ENCODE peak calls at places on chromosome 12, in eight cellular contexts. E is fibroblast of mammary gland; U is natural killer cell treated with Interleukin-12 subunit alpha and Interleukin-12 subunit beta and Interleukin-15 and Interleukin-18, amount 100 ng/mL, for 72 hours; G is stimulated activated naive CD8-positive, alpha-beta T cell treated with anti-CD3 and anti-CD28 coated beads, Interleukin-15, Interleukin-2, amounts not matched to agents 100 U/mL and 50 U/mL, for 24 hours; M is activated CD8-positive, alpha-beta T cell treated with anti-CD3 and anti-CD28 coated beads for 36 hours; W is NCI-H748 treated with DMSO at 0.1 percent for 48 hours; X is CD4-positive, CD25-positive, alpha-beta regulatory T cell; S is activated naive CD4-positive, alpha-beta T cell treated with anti-CD3 and anti-CD28 coated beads for 36 hours. I is an unnamed sample.

GRCh38 chr12:49776413-49776812 is 35.1 kb downstream of the TMBIM6 start:
- DNase-seq in X (peak), G (peak), W (peak), M (peak), S (peak), U (no peak), E (peak), I (peak)

GRCh38 chr12:59689776-59690175 is 93.9 kb downstream of the SLC16A7 start:
- DNase-seq in U (no peak), E (no peak), X (no peak), G (no peak), S (no peak), W (no peak), M (no peak), I (no peak)

GRCh38 chr12:88493651-88494050 is 86.6 kb downstream of the KITLG start:
- DNase-seq in X (no peak), M (no peak), E (peak), S (no peak), W (no peak), G (no peak), U (no peak), I (no peak)

GRCh38 chr12:94245984-94246383 is 97.6 kb downstream of the PLXNC1 start:
- DNase-seq in W (no peak), S (no peak), M (no peak), U (no peak), E (no peak), X (no peak), G (no peak), I (no peak)

GRCh38 chr12:96247567-96247962 is 53.4 kb downstream of the ELK3 start:
- DNase-seq in G (peak), S (peak), E (peak), U (no peak), M (peak), W (no peak), X (no peak), I (no peak)

GRCh38 chr12:45435945-45436710 is 220.2 kb downstream of the ANO6 start:
- DNase-seq in W (no peak), S (no peak), U (no peak), M (no peak), X (no peak), E (no peak), G (no peak), I (no peak)

GRCh38 chr12:93741741-93742085 is 64.5 kb downstream of the CRADD start:
- DNase-seq in E (peak), U (no peak), X (no peak), S (peak), M (peak), W (peak), G (peak), I (no peak)

GRCh38 chr12:57836442-57837375 is 9.8 kb downstream of the CTDSP2 start:
- DNase-seq in E (peak), G (peak), S (peak), W (no peak), X (peak), M (peak), U (no peak), I (peak)

GRCh38 chr12:106274012-106274411 is 26.2 kb upstream of the CKAP4 start:
- DNase-seq in W (no peak), E (no peak), X (no peak), S (no peak), M (no peak), G (no peak), U (no peak), I (no peak)

GRCh38 chr12:72234871-72235270 is 37.3 kb upstream of the TRHDE start:
- DNase-seq in M (no peak), X (no peak), U (no peak), G (no peak), S (no peak), E (peak), W (no peak), I (no peak)

GRCh38 chr12:122527478-122527944 is 462 bp downstream of the KNTC1 start:
- DNase-seq in E (peak), X (peak), S (peak), U (no peak), W (no peak), G (peak), M (peak), I (peak)

GRCh38 chr12:9064815-9065606 is 50.7 kb downstream of the A2M start:
- DNase-seq in X (no peak), S (no peak), W (no peak), M (peak), U (no peak), E (peak), G (no peak), I (peak)

GRCh38 chr12:132185698-132186097 is 41.4 kb downstream of the NOC4L start:
- DNase-seq in G (no peak), M (peak), S (peak), X (peak), U (no peak), E (no peak), W (no peak), I (no peak)

GRCh38 chr12:13435535-13435934 is 239.0 kb downstream of the EMP1 start:
- DNase-seq in X (no peak), M (no peak), G (no peak), E (no peak), U (no peak), W (no peak), S (no peak), I (no peak)

GRCh38 chr12:108629156-108629555 is 4.5 kb downstream of the SELPLG start:
- DNase-seq in U (no peak), E (no peak), S (peak), X (no peak), W (no peak), M (peak), G (peak), I (no peak)

GRCh38 chr12:55742719-55743130 is at the start of gene GDF11:
- DNase-seq in W (peak), M (peak), E (peak), X (peak), U (peak), G (peak), S (peak), I (peak)

GRCh38 chr12:82383930-82384513 is 25.7 kb downstream of the METTL25 start:
- DNase-seq in S (no peak), W (no peak), G (no peak), E (peak), X (no peak), M (no peak), U (no peak), I (no peak)

GRCh38 chr12:53034459-53034858 is 15.4 kb upstream of the TNS2 start:
- DNase-seq in U (no peak), W (no peak), M (no peak), X (no peak), E (no peak), S (no peak), G (no peak), I (no peak)

GRCh38 chr12:102479099-102479887 is 1.1 kb downstream of the IGF1 start:
- DNase-seq in G (no peak), U (no peak), M (peak), E (no peak), X (no peak), W (no peak), S (peak), I (peak)

GRCh38 chr12:39619316-39619659 is 315 bp downstream of the ABCD2 start:
- DNase-seq in G (peak), X (no peak), W (no peak), E (no peak), M (peak), S (peak), U (no peak), I (no peak)

GRCh38 chr12:71431991-71432390 is 7.6 kb upstream of the LGR5 start:
- DNase-seq in X (no peak), G (no peak), E (no peak), U (no peak), M (no peak), W (no peak), S (no peak), I (no peak)

GRCh38 chr12:12551115-12551514 is 11.5 kb downstream of the DUSP16 start:
- DNase-seq in S (no peak), E (no peak), U (no peak), M (no peak), W (no peak), G (no peak), X (no peak), I (no peak)

GRCh38 chr12:19576421-19576925 is 137.2 kb downstream of the AEBP2 start:
- DNase-seq in U (no peak), E (no peak), W (no peak), G (no peak), M (no peak), X (no peak), S (no peak), I (no peak)

GRCh38 chr12:98912401-98912800 is 267.3 kb downstream of the APAF1 start:
- DNase-seq in X (no peak), G (no peak), W (no peak), M (no peak), S (no peak), U (no peak), E (no peak), I (no peak)

GRCh38 chr12:50932787-50933280 is 19.5 kb upstream of the HIGD1C start:
- DNase-seq in X (no peak), U (no peak), G (no peak), S (no peak), E (peak), M (no peak), W (no peak), I (no peak)

GRCh38 chr12:99111600-99111999 is 466.5 kb downstream of the APAF1 start:
- DNase-seq in E (no peak), S (no peak), W (peak), G (no peak), M (no peak), X (no peak), U (no peak), I (peak)

GRCh38 chr12:3833670-3834310 is 39.4 kb downstream of the PARP11 start:
- DNase-seq in E (no peak), M (no peak), W (no peak), G (no peak), X (no peak), S (no peak), U (no peak), I (no peak)

I was measured in NCI-H774.